ENCODE peak calls at places on chromosomes 1 and 21, in six cellular contexts. J is Calu3, F is sigmoid colon, W is GM13977, G is choroid plexus epithelial cell, C is neural crest cell. K is an unnamed sample.

GRCh38 chr1:101288491-101288944 is 51.7 kb downstream of the S1PR1 start:
- DNase-seq in J (peak), F (peak), W (peak), G (peak), C (peak), K (no peak)

GRCh38 chr1:14521602-14522001 is 76.9 kb upstream of the KAZN start:
- DNase-seq in J (no peak), F (no peak), W (no peak), G (peak), C (no peak), K (no peak)

GRCh38 chr1:50700226-50701020 is 259.6 kb downstream of the FAF1 start:
- DNase-seq in J (no peak), F (no peak), W (no peak), G (no peak), C (peak), K (no peak)

GRCh38 chr21:18245493-18245967 is 897 bp downstream of the CHODL start:
- DNase-seq in J (no peak), F (peak), W (no peak), G (peak), C (peak), K (no peak)

GRCh38 chr1:109687641-109688499 is at the start of gene GSTM1:
- DNase-seq in J (peak), F (peak), W (no peak), G (no peak), C (peak), K (peak)

GRCh38 chr1:172824199-172824598 is 165.3 kb downstream of the FASLG start:
- DNase-seq in J (no peak), F (no peak), W (no peak), G (peak), C (no peak), K (no peak)

GRCh38 chr21:45169682-45170081 is 95.3 kb downstream of the ADARB1 start:
- DNase-seq in J (no peak), F (no peak), W (no peak), G (no peak), C (no peak), K (no peak)

GRCh38 chr1:224500802-224501201 is 66.2 kb upstream of the WDR26 start:
- DNase-seq in J (no peak), F (no peak), W (no peak), G (no peak), C (no peak), K (no peak)

GRCh38 chr1:209583408-209583807 is at the start of gene CAMK1G:
- DNase-seq in J (no peak), F (no peak), W (no peak), G (peak), C (peak), K (no peak)

GRCh38 chr1:119946724-119947123 is 50.4 kb upstream of the ADAM30 start:
- DNase-seq in J (no peak), F (no peak), W (no peak), G (peak), C (no peak), K (no peak)

GRCh38 chr1:116334015-116334547 is 39.0 kb upstream of the ATP1A1 start:
- DNase-seq in J (no peak), F (no peak), W (no peak), G (peak), C (no peak), K (no peak)

GRCh38 chr1:24705260-24706073 is 39.8 kb upstream of the CLIC4 start:
- DNase-seq in J (peak), F (peak), W (peak), G (peak), C (peak), K (peak)

GRCh38 chr21:44752701-44753235 is 41.4 kb upstream of the TSPEAR start:
- DNase-seq in J (peak), F (no peak), W (no peak), G (peak), C (no peak), K (no peak)

GRCh38 chr1:41501581-41501980 is 17.1 kb upstream of the EDN2 start:
- DNase-seq in J (peak), F (no peak), W (no peak), G (no peak), C (no peak), K (no peak)

GRCh38 chr1:241440904-241441303 is 78.7 kb downstream of the FH start:
- DNase-seq in J (no peak), F (no peak), W (no peak), G (no peak), C (no peak), K (no peak)

GRCh38 chr1:71908871-71909390 is 373.4 kb downstream of the NEGR1 start:
- DNase-seq in J (no peak), F (no peak), W (no peak), G (no peak), C (no peak), K (no peak)

GRCh38 chr1:29839726-29840125 is 603.4 kb downstream of the PTPRU start:
- DNase-seq in J (no peak), F (no peak), W (no peak), G (no peak), C (no peak), K (no peak)

GRCh38 chr1:22611530-22611947 is 24.9 kb upstream of the C1QA start:
- DNase-seq in J (peak), F (no peak), W (no peak), G (peak), C (peak), K (no peak)

GRCh38 chr1:16351449-16351993 is 759 bp downstream of the FBXO42 start:
- DNase-seq in J (no peak), F (peak), W (no peak), G (peak), C (no peak), K (no peak)

GRCh38 chr1:27049607-27050006 is 37.0 kb upstream of the TENT5B start:
- DNase-seq in J (no peak), F (no peak), W (no peak), G (no peak), C (no peak), K (no peak)

GRCh38 chr1:220769205-220769604 is 17.5 kb upstream of the MTARC1 start:
- DNase-seq in J (no peak), F (no peak), W (no peak), G (no peak), C (no peak), K (no peak)

GRCh38 chr1:169161512-169162194 is 55.2 kb downstream of the ATP1B1 start:
- DNase-seq in J (peak), F (peak), W (no peak), G (peak), C (no peak), K (no peak)

GRCh38 chr1:219587401-219587800 is 25.5 kb downstream of the ZC3H11B start:
- DNase-seq in J (no peak), F (no peak), W (no peak), G (no peak), C (no peak), K (no peak)
- TF ChIP-seq CTCF in J (no peak), F (no peak), W (no peak), G (no peak), C (no peak), K (no peak)

GRCh38 chr1:38046884-38047602 is 450 bp upstream of the POU3F1 start:
- DNase-seq in J (peak), F (peak), W (peak), G (peak), C (peak), K (peak)
- TF ChIP-seq CTCF in J (no peak), F (no peak), W (no peak), G (no peak), C (no peak), K (no peak)

GRCh38 chr1:207908112-207908734 is 2.7 kb downstream of the CD34 start:
- DNase-seq in J (peak), F (peak), W (no peak), G (no peak), C (no peak), K (no peak)
- TF ChIP-seq CTCF in J (no peak), F (no peak), W (peak), G (no peak), C (no peak), K (no peak)

GRCh38 chr1:154906621-154907081 is 29.9 kb downstream of the PMVK start:
- DNase-seq in J (peak), F (peak), W (no peak), G (peak), C (no peak), K (no peak)
- TF ChIP-seq CTCF in J (peak), F (peak), W (no peak), G (peak), C (no peak), K (no peak)

DNA sequence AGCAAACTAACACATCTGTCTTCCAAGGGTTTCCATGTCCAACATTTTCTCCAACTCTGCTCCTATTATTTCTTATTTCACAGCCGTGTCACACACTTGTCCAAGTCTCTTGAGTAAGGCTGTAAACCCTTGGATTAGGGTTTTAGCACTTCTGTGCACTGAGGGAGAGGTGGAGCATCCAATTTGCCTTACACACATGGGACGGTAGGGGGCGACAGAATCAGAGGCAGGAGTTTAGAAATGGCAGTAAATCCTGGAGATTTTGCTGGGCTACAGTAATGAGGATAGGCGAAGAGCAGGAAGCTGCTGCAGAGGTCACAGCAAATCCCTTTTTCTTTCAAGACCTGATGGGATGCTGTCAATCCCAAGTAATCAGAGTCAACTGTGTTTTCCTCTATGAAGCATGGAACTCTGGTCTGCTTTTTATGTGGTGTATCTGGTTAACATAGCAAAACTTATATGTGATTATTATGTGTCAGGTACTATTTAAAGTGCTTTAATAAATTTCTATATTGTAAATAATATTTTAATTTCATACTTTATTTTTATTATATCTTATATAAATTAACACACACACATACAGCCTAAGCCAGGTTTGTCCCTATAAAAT is 15.4 kb upstream of the LCE5A start:
- DNase-seq in J (peak), F (no peak), W (no peak), G (peak), C (no peak), K (no peak)
- TF ChIP-seq CTCF in J (peak), F (no peak), W (peak), G (peak), C (no peak), K (no peak)

GRCh38 chr1:246199086-246199485 is 308.0 kb downstream of the SMYD3 start:
- DNase-seq in J (no peak), F (no peak), W (no peak), G (peak), C (no peak), K (no peak)
- TF ChIP-seq CTCF in J (no peak), F (no peak), W (no peak), G (no peak), C (no peak), K (no peak)

K was measured in activated B cell treated with CpG ODN at 0.5 μM for 24 hours.